ENCODE peak calls at places on chromosomes 13 and 19, in seven cellular contexts. One of them, this sample, is unnamed.

GRCh38 chr19:54266133-54266532 is 9.1 kb upstream of the LILRB5 start:
- DNase-seq in GM12878: peak
- DNase-seq in H1: peak
- DNase-seq in K562: peak
- DNase-seq in SK-N-SH: peak
- DNase-seq in HCT116: peak
- DNase-seq in HepG2: peak
- DNase-seq in this sample: peak

GRCh38 chr19:40341601-40342482 is 6.4 kb downstream of the C19orf47 start:
- DNase-seq in SK-N-SH: no peak
- DNase-seq in H1: no peak
- DNase-seq in GM12878: no peak
- DNase-seq in HCT116: no peak
- DNase-seq in K562: no peak
- DNase-seq in HepG2: no peak
- DNase-seq in this sample: peak

GRCh38 chr13:83732755-83733154 is 149.5 kb downstream of the SLITRK1 start:
- DNase-seq in H1: no peak
- DNase-seq in K562: no peak
- DNase-seq in HCT116: no peak
- DNase-seq in HepG2: no peak
- DNase-seq in SK-N-SH: no peak
- DNase-seq in GM12878: no peak
- DNase-seq in this sample: no peak

GRCh38 chr13:48000559-48001126 is 430 bp downstream of the SUCLA2 start:
- DNase-seq in H1: no peak
- DNase-seq in HepG2: no peak
- DNase-seq in HCT116: no peak
- DNase-seq in SK-N-SH: no peak
- DNase-seq in K562: peak
- DNase-seq in GM12878: no peak
- DNase-seq in this sample: peak

GRCh38 chr13:23674795-23675640 is 104.8 kb downstream of the TNFRSF19 start:
- DNase-seq in HepG2: peak
- DNase-seq in K562: no peak
- DNase-seq in SK-N-SH: no peak
- DNase-seq in HCT116: no peak
- DNase-seq in GM12878: no peak
- DNase-seq in H1: no peak
- DNase-seq in this sample: no peak

GRCh38 chr19:55670280-55671053 is 4.6 kb upstream of the EPN1 start:
- DNase-seq in HCT116: no peak
- DNase-seq in HepG2: no peak
- DNase-seq in SK-N-SH: no peak
- DNase-seq in H1: no peak
- DNase-seq in GM12878: no peak
- DNase-seq in K562: no peak
- DNase-seq in this sample: no peak

GRCh38 chr19:6501740-6502648 is at the start of gene TUBB4A:
- DNase-seq in HepG2: no peak
- DNase-seq in HCT116: no peak
- DNase-seq in SK-N-SH: peak
- DNase-seq in H1: no peak
- DNase-seq in K562: peak
- DNase-seq in GM12878: no peak
- DNase-seq in this sample: peak

GRCh38 chr13:111908981-111909380 is 158.0 kb upstream of the SOX1 start:
- DNase-seq in HCT116: no peak
- DNase-seq in H1: no peak
- DNase-seq in K562: no peak
- DNase-seq in HepG2: no peak
- DNase-seq in SK-N-SH: no peak
- DNase-seq in GM12878: no peak
- DNase-seq in this sample: no peak

GRCh38 chr19:3748965-3749364 is 12.5 kb downstream of the APBA3 start:
- DNase-seq in GM12878: no peak
- DNase-seq in K562: no peak
- DNase-seq in SK-N-SH: no peak
- DNase-seq in HCT116: no peak
- DNase-seq in H1: no peak
- DNase-seq in HepG2: no peak
- DNase-seq in this sample: no peak

GRCh38 chr19:38389101-38389925 is 816 bp downstream of the SPRED3 start:
- DNase-seq in K562: no peak
- DNase-seq in HepG2: no peak
- DNase-seq in HCT116: no peak
- DNase-seq in SK-N-SH: peak
- DNase-seq in GM12878: no peak
- DNase-seq in H1: no peak
- DNase-seq in this sample: no peak

GRCh38 chr13:99968521-99969367 is 2.8 kb downstream of the ZIC5 start:
- DNase-seq in GM12878: no peak
- DNase-seq in HCT116: no peak
- DNase-seq in SK-N-SH: peak
- DNase-seq in H1: no peak
- DNase-seq in K562: no peak
- DNase-seq in HepG2: no peak
- DNase-seq in this sample: no peak

GRCh38 chr19:19575411-19575810 is 37.3 kb downstream of the CILP2 start:
- DNase-seq in K562: no peak
- DNase-seq in H1: no peak
- DNase-seq in SK-N-SH: no peak
- DNase-seq in HCT116: no peak
- DNase-seq in HepG2: no peak
- DNase-seq in GM12878: no peak
- DNase-seq in this sample: no peak

GRCh38 chr13:23679214-23679613 is 109.0 kb downstream of the TNFRSF19 start:
- DNase-seq in SK-N-SH: no peak
- DNase-seq in HepG2: no peak
- DNase-seq in HCT116: no peak
- DNase-seq in K562: no peak
- DNase-seq in GM12878: no peak
- DNase-seq in H1: no peak
- DNase-seq in this sample: no peak

GRCh38 chr19:18557474-18558201 is at the start of gene KXD1:
- DNase-seq in GM12878: peak
- DNase-seq in SK-N-SH: peak
- DNase-seq in HCT116: peak
- DNase-seq in HepG2: peak
- DNase-seq in H1: peak
- DNase-seq in K562: peak
- DNase-seq in this sample: peak

GRCh38 chr19:8324186-8325050 is 3.1 kb downstream of the RPS28 start:
- DNase-seq in HCT116: no peak
- DNase-seq in HepG2: no peak
- DNase-seq in K562: peak
- DNase-seq in GM12878: no peak
- DNase-seq in H1: no peak
- DNase-seq in SK-N-SH: no peak
- DNase-seq in this sample: no peak

GRCh38 chr13:92175330-92175729 is 776.9 kb downstream of the GPC5 start:
- DNase-seq in H1: no peak
- DNase-seq in HCT116: no peak
- DNase-seq in GM12878: no peak
- DNase-seq in K562: peak
- DNase-seq in SK-N-SH: peak
- DNase-seq in HepG2: peak
- DNase-seq in this sample: no peak

GRCh38 chr13:21395953-21396352 is 63.1 kb downstream of the ZDHHC20 start:
- DNase-seq in GM12878: no peak
- DNase-seq in HepG2: no peak
- DNase-seq in SK-N-SH: no peak
- DNase-seq in K562: no peak
- DNase-seq in HCT116: no peak
- DNase-seq in H1: no peak
- DNase-seq in this sample: no peak

GRCh38 chr19:41530761-41531301 is 45.1 kb upstream of the CEACAM21 start:
- DNase-seq in HepG2: no peak
- DNase-seq in SK-N-SH: no peak
- DNase-seq in HCT116: no peak
- DNase-seq in K562: no peak
- DNase-seq in GM12878: no peak
- DNase-seq in H1: no peak
- DNase-seq in this sample: no peak

GRCh38 chr13:98664047-98664446 is 87.1 kb upstream of the STK24 start:
- DNase-seq in SK-N-SH: no peak
- DNase-seq in HCT116: peak
- DNase-seq in GM12878: no peak
- DNase-seq in HepG2: no peak
- DNase-seq in K562: peak
- DNase-seq in H1: no peak
- DNase-seq in this sample: no peak

GRCh38 chr19:21256722-21257121 is 72.5 kb downstream of the ZNF708 start:
- DNase-seq in HepG2: peak
- DNase-seq in K562: peak
- DNase-seq in GM12878: no peak
- DNase-seq in SK-N-SH: peak
- DNase-seq in HCT116: peak
- DNase-seq in H1: peak
- DNase-seq in this sample: peak

GRCh38 chr19:47427241-47428176 is 8.2 kb upstream of the MEIS3 start:
- DNase-seq in GM12878: no peak
- DNase-seq in K562: peak
- DNase-seq in SK-N-SH: peak
- DNase-seq in H1: peak
- DNase-seq in HCT116: peak
- DNase-seq in HepG2: peak
- DNase-seq in this sample: peak

GRCh38 chr19:51158474-51159129 is 16.5 kb downstream of the SIGLEC7 start:
- DNase-seq in HCT116: peak
- DNase-seq in H1: peak
- DNase-seq in HepG2: peak
- DNase-seq in SK-N-SH: peak
- DNase-seq in GM12878: no peak
- DNase-seq in K562: peak
- DNase-seq in this sample: peak

GRCh38 chr13:89783221-89783755 is 1564.2 kb upstream of the MIR17HG start:
- DNase-seq in GM12878: no peak
- DNase-seq in H1: no peak
- DNase-seq in K562: no peak
- DNase-seq in SK-N-SH: no peak
- DNase-seq in HCT116: no peak
- DNase-seq in HepG2: no peak
- DNase-seq in this sample: no peak

GRCh38 chr19:9435279-9436268 is at the start of gene ZNF266:
- DNase-seq in SK-N-SH: peak
- DNase-seq in GM12878: peak
- DNase-seq in K562: peak
- DNase-seq in HepG2: peak
- DNase-seq in HCT116: peak
- DNase-seq in H1: peak
- DNase-seq in this sample: peak
- TF ChIP-seq JUND in SK-N-SH: no peak
- TF ChIP-seq JUND in GM12878: no peak
- TF ChIP-seq JUND in K562: peak
- TF ChIP-seq JUND in HepG2: peak
- TF ChIP-seq JUND in HCT116: no peak
- TF ChIP-seq JUND in H1: peak
- TF ChIP-seq JUND in this sample: no peak

GRCh38 chr13:110377178-110378175 is 70.4 kb downstream of the COL4A2 start:
- DNase-seq in SK-N-SH: no peak
- DNase-seq in GM12878: no peak
- DNase-seq in H1: no peak
- DNase-seq in K562: no peak
- DNase-seq in HepG2: no peak
- DNase-seq in HCT116: no peak
- DNase-seq in this sample: no peak

GRCh38 chr13:110379358-110379757 is 72.3 kb downstream of the COL4A2 start:
- DNase-seq in K562: no peak
- DNase-seq in H1: no peak
- DNase-seq in SK-N-SH: no peak
- DNase-seq in HCT116: no peak
- DNase-seq in GM12878: no peak
- DNase-seq in HepG2: no peak
- DNase-seq in this sample: no peak

GRCh38 chr13:110373617-110374016 is 66.5 kb downstream of the COL4A2 start:
- DNase-seq in H1: no peak
- DNase-seq in SK-N-SH: no peak
- DNase-seq in K562: no peak
- DNase-seq in HCT116: no peak
- DNase-seq in HepG2: no peak
- DNase-seq in GM12878: no peak
- DNase-seq in this sample: no peak

GRCh38 chr13:110374644-110375370 is 67.7 kb downstream of the COL4A2 start:
- DNase-seq in HepG2: no peak
- DNase-seq in SK-N-SH: no peak
- DNase-seq in HCT116: no peak
- DNase-seq in H1: no peak
- DNase-seq in GM12878: no peak
- DNase-seq in K562: no peak
- DNase-seq in this sample: no peak

GRCh38 chr13:110376120-110376519 is 69.0 kb downstream of the COL4A2 start:
- DNase-seq in SK-N-SH: peak
- DNase-seq in GM12878: no peak
- DNase-seq in H1: no peak
- DNase-seq in HCT116: no peak
- DNase-seq in HepG2: no peak
- DNase-seq in K562: no peak
- DNase-seq in this sample: no peak
- TF ChIP-seq JUND in SK-N-SH: no peak
- TF ChIP-seq JUND in GM12878: no peak
- TF ChIP-seq JUND in H1: no peak
- TF ChIP-seq JUND in HCT116: no peak
- TF ChIP-seq JUND in HepG2: no peak
- TF ChIP-seq JUND in K562: no peak
- TF ChIP-seq JUND in this sample: no peak

GRCh38 chr13:30173301-30173605 is 134.1 kb downstream of the KATNAL1 start:
- DNase-seq in SK-N-SH: no peak
- DNase-seq in HepG2: no peak
- DNase-seq in H1: no peak
- DNase-seq in HCT116: no peak
- DNase-seq in K562: no peak
- DNase-seq in GM12878: no peak
- DNase-seq in this sample: no peak
- TF ChIP-seq JUND in SK-N-SH: no peak
- TF ChIP-seq JUND in HepG2: no peak
- TF ChIP-seq JUND in H1: no peak
- TF ChIP-seq JUND in HCT116: no peak
- TF ChIP-seq JUND in K562: no peak
- TF ChIP-seq JUND in GM12878: no peak
- TF ChIP-seq JUND in this sample: no peak

GRCh38 chr13:29605860-29606526 is 10.5 kb upstream of the SLC7A1 start:
- DNase-seq in GM12878: no peak
- DNase-seq in HepG2: no peak
- DNase-seq in K562: no peak
- DNase-seq in H1: no peak
- DNase-seq in SK-N-SH: no peak
- DNase-seq in HCT116: no peak
- DNase-seq in this sample: no peak

GRCh38 chr13:29613101-29613500 is 17.6 kb upstream of the SLC7A1 start:
- DNase-seq in GM12878: no peak
- DNase-seq in HepG2: no peak
- DNase-seq in H1: no peak
- DNase-seq in HCT116: no peak
- DNase-seq in K562: no peak
- DNase-seq in SK-N-SH: no peak
- DNase-seq in this sample: no peak

DNA sequence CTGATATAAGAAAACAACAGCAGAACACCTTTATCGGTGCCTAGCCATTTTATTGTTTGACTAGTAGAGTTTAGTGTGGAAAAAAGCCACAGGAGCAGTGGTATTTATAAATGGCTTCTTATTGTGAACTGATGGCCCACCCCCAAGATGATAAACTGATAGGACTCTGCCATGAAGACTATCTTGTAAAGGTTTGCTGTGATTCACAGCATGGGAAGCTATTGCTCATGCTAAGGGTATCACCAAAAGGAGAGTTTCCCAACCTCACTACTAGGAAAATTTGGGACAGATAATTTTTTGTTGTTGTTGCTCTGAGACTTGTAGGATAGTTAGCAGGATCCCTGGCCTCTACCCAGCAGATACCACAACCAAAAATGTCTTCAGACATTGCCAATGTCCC is 12.0 kb upstream of the SLC7A1 start:
- DNase-seq in HCT116: no peak
- DNase-seq in H1: no peak
- DNase-seq in HepG2: no peak
- DNase-seq in K562: no peak
- DNase-seq in SK-N-SH: no peak
- DNase-seq in GM12878: no peak
- DNase-seq in this sample: no peak
- TF ChIP-seq JUND in HCT116: no peak
- TF ChIP-seq JUND in H1: no peak
- TF ChIP-seq JUND in HepG2: no peak
- TF ChIP-seq JUND in K562: no peak
- TF ChIP-seq JUND in SK-N-SH: no peak
- TF ChIP-seq JUND in GM12878: no peak
- TF ChIP-seq JUND in this sample: no peak